ENCODE peak calls at places on chromosomes 2 and 18, in five cellular contexts. X, K, D, Q and N are unnamed samples.

GRCh38 chr18:74806073-74806472 is 208.4 kb downstream of the ZNF407 start:
- DNase-seq in X (peak; percentile 66), D (no peak), K (no peak), Q (no peak), N (no peak)

GRCh38 chr2:2838548-2838845 is 507.4 kb upstream of the MYT1L start:
- DNase-seq in Q (no peak), D (no peak), K (no peak), X (no peak), N (no peak)

GRCh38 chr2:3927031-3927430 is 223.7 kb downstream of the DCDC2C start:
- DNase-seq in X (no peak), K (no peak), Q (no peak), D (no peak), N (no peak)

GRCh38 chr2:111219285-111219684 is 98.6 kb downstream of the BCL2L11 start:
- DNase-seq in K (no peak), Q (no peak), X (no peak), D (no peak), N (no peak)

GRCh38 chr2:68832161-68832869 is 38.9 kb downstream of the BMP10 start:
- DNase-seq in K (peak; percentile 78), D (peak; percentile 27), Q (no peak), X (peak; percentile 77), N (peak; percentile 73)

GRCh38 chr2:15160201-15160600 is 400.9 kb downstream of the NBAS start:
- DNase-seq in X (no peak), D (no peak), K (no peak), Q (no peak), N (no peak)

GRCh38 chr2:101162561-101163330 is 11.6 kb upstream of the TBC1D8 start:
- DNase-seq in D (no peak), Q (no peak), X (no peak), K (no peak), N (no peak)

GRCh38 chr2:140122001-140122400 is 1341.8 kb upstream of the NXPH2 start:
- DNase-seq in Q (no peak), X (no peak), D (no peak), K (no peak), N (no peak)

GRCh38 chr2:104976603-104977120 is 61.2 kb upstream of the MRPS9 start:
- DNase-seq in Q (no peak), K (peak; percentile 88), X (no peak), D (peak; percentile 24), N (no peak)

GRCh38 chr2:205776139-205776538 is 93.8 kb downstream of the NRP2 start:
- DNase-seq in D (peak; percentile 24), X (peak; percentile 67), K (peak; percentile 62), Q (no peak), N (peak; percentile 71)

GRCh38 chr18:79401494-79402208 is 5.9 kb downstream of the NFATC1 start:
- DNase-seq in K (no peak), Q (no peak), D (peak; percentile 35), X (peak; percentile 65), N (peak; percentile 45)

GRCh38 chr2:170073288-170073687 is 104.7 kb upstream of the MYO3B start:
- DNase-seq in D (no peak), K (no peak), X (no peak), Q (no peak), N (no peak)

GRCh38 chr18:45733535-45733934 is 9.6 kb downstream of the SLC14A1 start:
- DNase-seq in K (no peak), Q (no peak), X (no peak), D (no peak), N (no peak)

GRCh38 chr2:86274918-86275275 is 62.5 kb downstream of the REEP1 start:
- DNase-seq in Q (no peak), D (no peak), X (no peak), K (no peak), N (peak; percentile 74)

GRCh38 chr2:9847140-9847539 is 3.9 kb downstream of the TAF1B start:
- DNase-seq in Q (no peak), X (no peak), D (no peak), K (peak; percentile 76), N (no peak)